ENCODE peak calls at places on chromosomes 2 and 18, in seven cellular contexts. Z is stimulated activated CD4-positive, alpha-beta T cell treated with anti-CD3 and anti-CD28 coated beads, Interleukin-4, amount 100 ng/mL, for 48 hours; S is D341Med; L is activated CD4-positive, alpha-beta T cell treated with anti-CD3 and anti-CD28 coated beads, Interleukin-2, amount 10 ng/mL, durations not matched to agents 24 days and 14 days; K is thoracic aorta; P is AML-193; C is lower lobe of right lung. W is an unnamed sample.

GRCh38 chr2:155377178-155377780 is 678.8 kb downstream of the KCNJ3 start:
- DNase-seq in L (no peak), P (peak; percentile 12), C (no peak), S (peak; percentile 8), K (no peak), Z (no peak), W (no peak)

GRCh38 chr2:207467716-207468347 is 61.9 kb upstream of the CREB1 start:
- DNase-seq in S (no peak), L (no peak), Z (no peak), P (no peak), C (no peak), K (no peak), W (no peak)

GRCh38 chr18:34600118-34600517 is 110.0 kb upstream of the DTNA start:
- DNase-seq in S (no peak), Z (no peak), P (no peak), K (no peak), C (no peak), L (no peak), W (no peak)

GRCh38 chr2:173553589-173553988 is 198.9 kb downstream of the CDCA7 start:
- DNase-seq in Z (no peak), P (no peak), S (no peak), K (no peak), L (no peak), C (no peak), W (no peak)

GRCh38 chr2:46800218-46800617 is 115.4 kb downstream of the MCFD2 start:
- DNase-seq in K (no peak), P (no peak), C (no peak), Z (no peak), S (no peak), L (no peak), W (no peak)

GRCh38 chr2:10036095-10036879 is 7.1 kb upstream of the KLF11 start:
- DNase-seq in Z (no peak), P (no peak), S (peak; percentile 77), K (peak; percentile 72), C (peak; percentile 73), L (no peak), W (no peak)

GRCh38 chr18:4125246-4125938 is 329.7 kb downstream of the DLGAP1 start:
- DNase-seq in C (no peak), Z (no peak), P (no peak), L (no peak), S (no peak), K (no peak), W (no peak)

GRCh38 chr2:42102606-42103450 is 55.0 kb downstream of the PKDCC start:
- DNase-seq in S (no peak), K (no peak), C (peak; percentile 78), Z (peak; percentile 26), P (no peak), L (peak; percentile 82), W (no peak)

GRCh38 chr2:174662459-174662858 is 64.9 kb upstream of the WIPF1 start:
- DNase-seq in Z (no peak), C (no peak), L (no peak), S (no peak), P (no peak), K (no peak), W (no peak)

GRCh38 chr18:9757851-9758587 is 49.9 kb downstream of the RAB31 start:
- DNase-seq in K (no peak), S (no peak), C (no peak), Z (no peak), L (no peak), P (peak; percentile 38), W (no peak)

GRCh38 chr2:161100216-161100615 is 60.0 kb upstream of the TANK start:
- DNase-seq in L (no peak), C (no peak), S (no peak), P (no peak), Z (no peak), K (no peak), W (no peak)

GRCh38 chr2:23381084-23381483 is 3.9 kb upstream of the KLHL29 start:
- DNase-seq in S (no peak), P (peak; percentile 61), C (peak; percentile 86), K (peak; percentile 49), L (no peak), Z (no peak), W (no peak)

GRCh38 chr2:11584530-11585056 is 50.7 kb downstream of the GREB1 start:
- DNase-seq in K (no peak), Z (no peak), S (no peak), C (no peak), L (no peak), P (no peak), W (no peak)

GRCh38 chr2:205511666-205512065 is 170.6 kb upstream of the NRP2 start:
- DNase-seq in K (no peak), P (no peak), S (no peak), Z (no peak), L (no peak), C (no peak), W (no peak)

GRCh38 chr2:25740810-25741381 is 67.5 kb upstream of the DTNB start:
- DNase-seq in L (no peak), P (peak; percentile 60), S (no peak), Z (no peak), K (no peak), C (no peak), W (peak; percentile 87)

GRCh38 chr2:176763871-176764404 is 448.7 kb upstream of the HNRNPA3 start:
- DNase-seq in P (peak; percentile 20), L (no peak), C (no peak), K (no peak), Z (no peak), S (no peak), W (no peak)

GRCh38 chr18:77334876-77335275 is 85.2 kb downstream of the GALR1 start:
- DNase-seq in K (no peak), Z (no peak), P (no peak), S (no peak), C (no peak), L (no peak), W (no peak)

GRCh38 chr18:13147146-13147545 is 71.4 kb upstream of the LDLRAD4 start:
- DNase-seq in L (no peak), Z (no peak), K (no peak), C (peak; percentile 74), P (peak; percentile 88), S (no peak), W (peak; percentile 54)

GRCh38 chr2:121036226-121036692 is 248.7 kb downstream of the TFCP2L1 start:
- DNase-seq in C (no peak), L (no peak), P (no peak), S (no peak), K (no peak), Z (no peak), W (no peak)

GRCh38 chr2:189519631-189520387 is 60.8 kb downstream of the SLC40A1 start:
- DNase-seq in Z (no peak), S (no peak), L (no peak), K (no peak), C (no peak), P (no peak), W (no peak)

GRCh38 chr2:68318686-68319396 is 908 bp downstream of the CNRIP1 start:
- DNase-seq in K (no peak), C (peak; percentile 47), S (peak; percentile 22), L (no peak), P (no peak), Z (no peak), W (no peak)

W was measured in SIG-M5.